ENCODE peak calls at places on chromosome 22, in five cellular contexts. W is pancreas; Z is keratinocyte; O is colonic mucosa; V is CD8-positive, alpha-beta T cell. S is an unnamed sample.

GRCh38 chr22:50203288-50203687 is 2.5 kb downstream of the SELENOO start:
- DNase-seq in V (no peak), O (no peak), W (no peak), Z (no peak), S (no peak)

GRCh38 chr22:30277547-30278344 is 11.1 kb upstream of the OSM start:
- DNase-seq in W (no peak), V (no peak), Z (no peak), O (peak), S (no peak)

GRCh38 chr22:50045211-50046018 is 12.7 kb downstream of the TTLL8 start:
- DNase-seq in W (no peak), Z (no peak), O (no peak), V (no peak), S (no peak)

GRCh38 chr22:48627203-48627602 is 1200.5 kb downstream of the BRD1 start:
- DNase-seq in V (no peak), O (no peak), Z (no peak), W (no peak), S (no peak)

GRCh38 chr22:46910624-46911023 is 148.2 kb downstream of the TBC1D22A start:
- DNase-seq in W (no peak), O (no peak), V (no peak), Z (no peak), S (no peak)

GRCh38 chr22:44577391-44578114 is 79.5 kb upstream of the RTL6 start:
- DNase-seq in W (peak), V (no peak), O (no peak), Z (no peak), S (no peak)

GRCh38 chr22:17915188-17915587 is 109.2 kb downstream of the MICAL3 start:
- DNase-seq in O (no peak), W (no peak), Z (no peak), V (no peak), S (no peak)

GRCh38 chr22:43994006-43994405 is 30.1 kb upstream of the PARVB start:
- DNase-seq in Z (no peak), O (no peak), W (no peak), V (no peak), S (no peak)

GRCh38 chr22:47062126-47062525 is 299.7 kb downstream of the TBC1D22A start:
- DNase-seq in O (no peak), Z (no peak), V (no peak), W (peak), S (no peak)

GRCh38 chr22:49935561-49935960 is 17.1 kb downstream of the CRELD2 start:
- DNase-seq in W (peak), V (no peak), O (no peak), Z (no peak), S (no peak)

GRCh38 chr22:46295277-46295971 is 1.2 kb upstream of the GTSE1 start:
- DNase-seq in O (no peak), Z (no peak), V (no peak), W (no peak), S (no peak)

GRCh38 chr22:46589141-46589748 is 30.9 kb upstream of the GRAMD4 start:
- DNase-seq in Z (no peak), W (no peak), O (no peak), V (no peak), S (no peak)

GRCh38 chr22:44620129-44620840 is 81.7 kb upstream of the PRR5 start:
- DNase-seq in V (peak), Z (no peak), O (peak), W (peak), S (no peak)

GRCh38 chr22:46202897-46203589 is 47.0 kb downstream of the CDPF1 start:
- DNase-seq in Z (no peak), O (peak), V (no peak), W (no peak), S (no peak)

GRCh38 chr22:29044657-29045176 is 16.9 kb downstream of the C22orf31 start:
- DNase-seq in W (no peak), V (no peak), O (no peak), Z (no peak), S (no peak)

GRCh38 chr22:49564666-49565515 is 262.8 kb downstream of the BRD1 start:
- DNase-seq in V (no peak), Z (no peak), W (no peak), O (no peak), S (no peak)

GRCh38 chr22:41260871-41261270 is 20.1 kb upstream of the CHADL start:
- DNase-seq in O (no peak), Z (no peak), V (no peak), W (no peak), S (no peak)

GRCh38 chr22:45318558-45319318 is 9.0 kb downstream of the FAM118A start:
- DNase-seq in W (no peak), V (no peak), O (no peak), Z (no peak), S (no peak)

GRCh38 chr22:49873228-49873940 is 19.7 kb downstream of the ZBED4 start:
- DNase-seq in W (no peak), Z (no peak), V (no peak), O (no peak), S (no peak)

GRCh38 chr22:44329179-44329796 is 16.5 kb upstream of the SHISAL1 start:
- DNase-seq in V (no peak), W (no peak), O (no peak), Z (no peak), S (no peak)

GRCh38 chr22:30955153-30955552 is 13.4 kb downstream of the MORC2 start:
- DNase-seq in O (no peak), W (no peak), Z (no peak), V (no peak), S (no peak)

GRCh38 chr22:35198738-35199137 is 58.6 kb upstream of the HMGXB4 start:
- DNase-seq in W (no peak), Z (no peak), V (no peak), O (no peak), S (no peak)

GRCh38 chr22:31284241-31284745 is 8.0 kb downstream of the PIK3IP1 start:
- DNase-seq in O (no peak), Z (no peak), V (no peak), W (no peak), S (no peak)

GRCh38 chr22:48840112-48840949 is 987.3 kb downstream of the BRD1 start:
- DNase-seq in Z (no peak), O (no peak), W (no peak), V (no peak), S (no peak)

DNA sequence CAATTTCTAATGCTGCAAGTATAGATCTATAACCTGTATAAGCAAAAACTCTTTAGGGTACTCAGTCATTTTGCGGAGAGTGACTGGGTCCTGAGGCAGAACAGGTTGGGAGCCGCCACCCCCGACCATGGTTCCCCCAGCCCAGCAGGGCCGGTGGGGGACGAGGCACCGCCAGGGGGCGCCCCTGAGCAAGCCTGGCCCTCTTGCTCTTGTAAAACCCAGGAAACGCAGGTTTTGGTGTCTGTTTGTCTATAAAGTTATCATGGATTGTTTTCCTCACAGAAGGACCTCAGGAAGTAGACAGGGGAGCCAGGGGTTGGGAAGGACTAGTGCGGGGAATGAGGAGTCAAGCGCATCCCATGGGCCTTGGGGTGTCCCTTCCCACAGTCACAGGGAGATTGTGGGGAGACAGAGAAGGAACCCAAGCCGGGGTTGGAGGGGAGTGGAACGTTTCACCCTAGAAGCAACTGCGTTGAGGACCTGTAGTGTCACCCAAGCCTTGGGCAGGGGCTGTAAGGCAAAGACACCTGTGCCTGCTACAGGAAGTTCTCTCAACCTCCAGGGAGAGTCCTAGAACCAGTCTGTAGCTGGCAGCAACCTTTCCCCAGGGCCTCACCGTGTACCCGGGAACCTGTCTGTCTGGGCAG is 26.4 kb downstream of the KCTD17 start:
- DNase-seq in Z (no peak), O (peak), W (no peak), V (peak), S (peak)
- TF ChIP-seq CTCF in Z (peak), O (peak), W (peak), V (peak), S (peak)

DNA sequence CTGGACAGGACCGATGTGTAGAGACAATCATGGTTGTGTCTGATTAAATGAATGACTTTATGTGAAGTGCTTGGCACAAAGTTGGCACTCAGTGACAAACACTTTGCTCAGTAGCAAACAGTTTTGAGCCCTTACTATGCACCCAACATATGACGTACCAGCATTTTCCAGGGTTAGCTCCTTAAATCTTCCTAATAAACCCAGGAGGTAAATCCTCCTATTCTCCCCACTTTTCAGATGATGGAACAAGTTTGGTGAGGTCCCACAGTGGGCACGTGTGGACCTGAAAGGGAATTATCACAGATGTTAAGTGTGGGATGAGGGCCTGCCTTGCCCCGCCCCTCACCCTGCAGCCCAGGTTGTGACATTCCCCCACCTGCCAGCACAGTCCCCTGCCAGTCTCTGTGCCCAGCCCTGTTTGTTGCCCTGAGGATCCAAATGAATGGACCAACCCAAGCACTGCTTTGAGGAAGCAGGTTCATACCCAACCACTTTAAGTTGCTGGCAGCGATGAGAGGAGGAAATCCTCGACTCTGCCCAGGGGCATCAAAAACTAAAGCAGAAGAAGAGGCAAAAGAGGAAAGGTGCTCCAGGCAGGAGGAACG is 6.6 kb upstream of the CARD10 start:
- DNase-seq in O (no peak), Z (no peak), V (no peak), W (no peak), S (no peak)
- H3K27ac ChIP-seq in O (no peak), Z (peak), V (no peak), W (no peak), S (no peak)

GRCh38 chr22:23380911-23381310 is 199.2 kb downstream of the IGLL1 start:
- DNase-seq in W (no peak), O (no peak), V (no peak), Z (no peak), S (no peak)
- TF ChIP-seq CTCF in W (no peak), O (no peak), V (no peak), Z (no peak), S (no peak)

GRCh38 chr22:33726294-33726711 is 194.0 kb downstream of the LARGE1 start:
- DNase-seq in V (no peak), W (peak), O (no peak), Z (peak), S (peak)
- H3K27ac ChIP-seq in V (no peak), W (peak), O (no peak), Z (no peak), S (peak)

GRCh38 chr22:42990131-42990838 is 24.7 kb downstream of the PACSIN2 start:
- DNase-seq in O (no peak), W (no peak), Z (peak), V (no peak), S (no peak)
- TF ChIP-seq CTCF in O (no peak), W (no peak), Z (peak), V (no peak), S (peak)

GRCh38 chr22:27745154-27745553 is 56.4 kb downstream of the MN1 start:
- DNase-seq in O (no peak), V (no peak), Z (no peak), W (no peak), S (no peak)
- H3K27ac ChIP-seq in O (no peak), V (no peak), Z (no peak), W (no peak), S (no peak)

GRCh38 chr22:21450320-21450831 is 16.8 kb upstream of the TMEM191C start:
- DNase-seq in O (peak), Z (no peak), V (no peak), W (peak), S (no peak)
- TF ChIP-seq CTCF in O (no peak), Z (no peak), V (no peak), W (no peak), S (peak)

GRCh38 chr22:26567610-26568009 is 22.3 kb downstream of the TPST2 start:
- DNase-seq in Z (no peak), V (no peak), O (no peak), W (no peak), S (no peak)
- H3K27ac ChIP-seq in Z (peak), V (no peak), O (no peak), W (no peak), S (no peak)

S was measured in AG04450.